ENCODE peak calls at places on chromosomes 13 and 19, in eight cellular contexts. A is NCI-H1105 treated with DMSO at 0.1 percent for 48 hours, T is cortex of kidney, H is GM19239, I is fibroblast of the aortic adventitia, P is NCI-H460, L is naive B cell, M is NCI-H1417 treated with DMSO at 0.1 percent for 48 hours. X is an unnamed sample.

GRCh38 chr19:55360902-55361301 is 2.2 kb downstream of the GARIN5B start:
- DNase-seq in I (no peak), A (no peak), L (no peak), M (no peak), T (no peak), H (no peak), P (no peak), X (no peak)

GRCh38 chr13:112455476-112456059 is 79.4 kb downstream of the SPACA7 start:
- DNase-seq in M (no peak), L (no peak), A (no peak), H (no peak), T (no peak), I (no peak), P (no peak), X (no peak)

GRCh38 chr19:4638828-4639530 is at the start of gene TNFAIP8L1:
- DNase-seq in H (peak; percentile 100), T (no peak), M (peak; percentile 78), P (peak; percentile 91), I (peak; percentile 92), L (peak; percentile 98), A (peak; percentile 92), X (no peak)

GRCh38 chr19:5340637-5341447 is at the start of gene PTPRS:
- DNase-seq in T (no peak), H (peak; percentile 77), L (peak; percentile 57), M (peak; percentile 69), A (peak; percentile 81), I (peak; percentile 60), P (peak; percentile 72), X (no peak)

GRCh38 chr13:73365240-73365639 is 306.4 kb downstream of the KLF5 start:
- DNase-seq in T (no peak), M (no peak), I (no peak), H (no peak), L (no peak), P (no peak), A (peak; percentile 29), X (no peak)

GRCh38 chr13:95643814-95644598 is 500 bp downstream of the DZIP1 start:
- DNase-seq in P (no peak), H (no peak), M (no peak), I (peak; percentile 49), T (no peak), L (no peak), A (peak; percentile 36), X (no peak)

GRCh38 chr13:71242191-71242590 is 624.8 kb downstream of the DACH1 start:
- DNase-seq in I (no peak), T (no peak), A (peak; percentile 64), M (no peak), P (no peak), H (no peak), L (no peak), X (no peak)

GRCh38 chr19:13102666-13103584 is at the start of gene LYL1:
- DNase-seq in M (no peak), I (peak; percentile 59), A (no peak), T (no peak), H (no peak), L (peak; percentile 95), P (no peak), X (no peak)

GRCh38 chr19:10096615-10096963 is 5.9 kb downstream of the ANGPTL6 start:
- DNase-seq in T (no peak), A (no peak), I (no peak), M (no peak), P (no peak), L (no peak), H (no peak), X (no peak)

GRCh38 chr13:112959701-112960542 is 9.1 kb upstream of the MCF2L start:
- DNase-seq in I (no peak), M (no peak), L (no peak), T (no peak), A (no peak), P (no peak), H (no peak), X (no peak)

GRCh38 chr13:97127842-97128241 is 94.3 kb upstream of the MBNL2 start:
- DNase-seq in A (no peak), I (no peak), M (no peak), T (no peak), H (no peak), L (no peak), P (no peak), X (no peak)

GRCh38 chr13:92838786-92839185 is 387.8 kb upstream of the GPC6 start:
- DNase-seq in H (no peak), I (peak; percentile 93), A (no peak), T (no peak), P (peak; percentile 29), L (no peak), M (no peak), X (no peak)

GRCh38 chr13:26855921-26856320 is 95.3 kb upstream of the GPR12 start:
- DNase-seq in P (no peak), L (no peak), H (no peak), A (no peak), I (no peak), M (no peak), T (no peak), X (no peak)

GRCh38 chr19:41427647-41428480 is 690 bp upstream of the B3GNT8 start:
- DNase-seq in I (peak; percentile 22), L (no peak), P (no peak), T (no peak), A (peak; percentile 84), M (no peak), H (no peak), X (no peak)

GRCh38 chr13:93146584-93147292 is 79.9 kb upstream of the GPC6 start:
- DNase-seq in I (peak; percentile 93), A (no peak), T (no peak), M (no peak), P (no peak), H (no peak), L (no peak), X (no peak)

GRCh38 chr19:42057856-42058255 is 12.2 kb downstream of the GRIK5 start:
- DNase-seq in M (no peak), I (no peak), L (no peak), H (no peak), T (no peak), P (no peak), A (no peak), X (no peak)

GRCh38 chr13:31310781-31311180 is 111.0 kb downstream of the B3GLCT start:
- DNase-seq in L (no peak), I (no peak), T (no peak), P (no peak), H (no peak), M (no peak), A (peak; percentile 41), X (no peak)

GRCh38 chr19:55354698-55355212 is at the start of gene COX6B2:
- DNase-seq in I (no peak), L (no peak), M (no peak), P (no peak), H (no peak), A (no peak), T (no peak), X (no peak)

GRCh38 chr19:18697680-18698079 is 14.2 kb downstream of the CRTC1 start:
- DNase-seq in T (no peak), H (no peak), M (no peak), P (no peak), A (peak; percentile 64), L (no peak), I (no peak), X (no peak)

GRCh38 chr19:35140207-35140897 is 1.7 kb downstream of the FXYD1 start:
- DNase-seq in H (no peak), P (no peak), L (no peak), A (no peak), T (no peak), I (no peak), M (no peak), X (no peak)

GRCh38 chr13:113741101-113741731 is 17.8 kb upstream of the TMEM255B start:
- DNase-seq in A (no peak), T (no peak), H (no peak), P (no peak), I (no peak), L (no peak), M (no peak), X (no peak)

GRCh38 chr19:38024991-38025716 is 118.1 kb downstream of the SIPA1L3 start:
- DNase-seq in I (no peak), L (no peak), T (no peak), H (no peak), M (no peak), A (no peak), P (no peak), X (no peak)

GRCh38 chr13:29304148-29304547 is 291.3 kb downstream of the SLC7A1 start:
- DNase-seq in P (no peak), A (no peak), I (no peak), M (no peak), T (no peak), L (no peak), H (no peak), X (no peak)

GRCh38 chr13:44425041-44425814 is 51.6 kb downstream of the SERP2 start:
- DNase-seq in M (no peak), A (peak; percentile 6), I (no peak), L (no peak), T (no peak), H (no peak), P (no peak), X (no peak)

GRCh38 chr13:114134111-114134943 is 1.9 kb upstream of the RASA3 start:
- DNase-seq in A (no peak), T (no peak), P (no peak), I (no peak), L (peak; percentile 65), H (no peak), M (no peak), X (no peak)

GRCh38 chr19:56253737-56254136 is 18.8 kb upstream of the EDDM13 start:
- DNase-seq in T (no peak), I (peak; percentile 71), P (peak; percentile 59), L (peak; percentile 33), A (peak; percentile 50), M (no peak), H (peak; percentile 16), X (peak; percentile 18)

GRCh38 chr13:40571338-40571737 is 95.1 kb downstream of the FOXO1 start:
- DNase-seq in A (no peak), M (no peak), H (no peak), L (no peak), I (no peak), P (no peak), T (no peak), X (no peak)